ENCODE peak calls at places on chromosome 14, in nine cellular contexts. One of them, this sample, is unnamed.

GRCh38 chr14:103257211-103257962 is 76.7 kb upstream of the EIF5 start:
- DNase-seq in AG04449: no peak
- DNase-seq in effector memory CD4-positive, alpha-beta T cell: no peak
- DNase-seq in cardiac fibroblast: no peak
- DNase-seq in suprapubic skin: no peak
- DNase-seq in H1: no peak
- DNase-seq in astrocyte of the spinal cord: no peak
- DNase-seq in neural progenitor cell: no peak
- DNase-seq in uterus: no peak
- DNase-seq in this sample: peak

GRCh38 chr14:93045965-93046695 is 69.6 kb downstream of the ITPK1 start:
- DNase-seq in AG04449: no peak
- DNase-seq in effector memory CD4-positive, alpha-beta T cell: no peak
- DNase-seq in cardiac fibroblast: peak
- DNase-seq in suprapubic skin: no peak
- DNase-seq in H1: no peak
- DNase-seq in astrocyte of the spinal cord: peak
- DNase-seq in neural progenitor cell: no peak
- DNase-seq in uterus: no peak
- DNase-seq in this sample: peak

GRCh38 chr14:38808734-38809455 is 294.1 kb downstream of the SEC23A start:
- DNase-seq in AG04449: no peak
- DNase-seq in effector memory CD4-positive, alpha-beta T cell: no peak
- DNase-seq in cardiac fibroblast: no peak
- DNase-seq in suprapubic skin: no peak
- DNase-seq in H1: no peak
- DNase-seq in astrocyte of the spinal cord: no peak
- DNase-seq in neural progenitor cell: no peak
- DNase-seq in uterus: no peak
- DNase-seq in this sample: no peak

GRCh38 chr14:70156602-70157001 is 32.1 kb downstream of the SLC8A3 start:
- DNase-seq in AG04449: no peak
- DNase-seq in effector memory CD4-positive, alpha-beta T cell: no peak
- DNase-seq in cardiac fibroblast: no peak
- DNase-seq in suprapubic skin: no peak
- DNase-seq in H1: no peak
- DNase-seq in astrocyte of the spinal cord: no peak
- DNase-seq in neural progenitor cell: peak
- DNase-seq in uterus: no peak
- DNase-seq in this sample: no peak

GRCh38 chr14:75277000-75277795 is 1.4 kb upstream of the FOS start:
- DNase-seq in AG04449: no peak
- DNase-seq in effector memory CD4-positive, alpha-beta T cell: peak
- DNase-seq in cardiac fibroblast: peak
- DNase-seq in suprapubic skin: peak
- DNase-seq in H1: no peak
- DNase-seq in astrocyte of the spinal cord: peak
- DNase-seq in neural progenitor cell: peak
- DNase-seq in uterus: peak
- DNase-seq in this sample: peak

GRCh38 chr14:51544426-51544825 is 107.3 kb upstream of the FRMD6 start:
- DNase-seq in AG04449: no peak
- DNase-seq in effector memory CD4-positive, alpha-beta T cell: no peak
- DNase-seq in cardiac fibroblast: no peak
- DNase-seq in suprapubic skin: no peak
- DNase-seq in H1: no peak
- DNase-seq in astrocyte of the spinal cord: no peak
- DNase-seq in neural progenitor cell: no peak
- DNase-seq in uterus: no peak
- DNase-seq in this sample: no peak

GRCh38 chr14:90513151-90514014 is 116.6 kb downstream of the CALM1 start:
- DNase-seq in AG04449: no peak
- DNase-seq in effector memory CD4-positive, alpha-beta T cell: no peak
- DNase-seq in cardiac fibroblast: peak
- DNase-seq in suprapubic skin: no peak
- DNase-seq in H1: no peak
- DNase-seq in astrocyte of the spinal cord: peak
- DNase-seq in neural progenitor cell: peak
- DNase-seq in uterus: no peak
- DNase-seq in this sample: no peak

GRCh38 chr14:93160353-93160801 is 24.3 kb downstream of the MOAP1 start:
- DNase-seq in AG04449: no peak
- DNase-seq in effector memory CD4-positive, alpha-beta T cell: no peak
- DNase-seq in cardiac fibroblast: peak
- DNase-seq in suprapubic skin: no peak
- DNase-seq in H1: no peak
- DNase-seq in astrocyte of the spinal cord: no peak
- DNase-seq in neural progenitor cell: peak
- DNase-seq in uterus: no peak
- DNase-seq in this sample: no peak

GRCh38 chr14:26597136-26598080 is at the start of gene NOVA1:
- DNase-seq in AG04449: no peak
- DNase-seq in effector memory CD4-positive, alpha-beta T cell: no peak
- DNase-seq in cardiac fibroblast: peak
- DNase-seq in suprapubic skin: peak
- DNase-seq in H1: peak
- DNase-seq in astrocyte of the spinal cord: peak
- DNase-seq in neural progenitor cell: peak
- DNase-seq in uterus: peak
- DNase-seq in this sample: no peak

GRCh38 chr14:103185051-103186027 is 62.1 kb downstream of the TNFAIP2 start:
- DNase-seq in AG04449: no peak
- DNase-seq in effector memory CD4-positive, alpha-beta T cell: no peak
- DNase-seq in cardiac fibroblast: peak
- DNase-seq in suprapubic skin: no peak
- DNase-seq in H1: no peak
- DNase-seq in astrocyte of the spinal cord: peak
- DNase-seq in neural progenitor cell: peak
- DNase-seq in uterus: no peak
- DNase-seq in this sample: peak

GRCh38 chr14:61342486-61342885 is 21.1 kb downstream of the PRKCH start:
- DNase-seq in AG04449: no peak
- DNase-seq in effector memory CD4-positive, alpha-beta T cell: peak
- DNase-seq in cardiac fibroblast: no peak
- DNase-seq in suprapubic skin: no peak
- DNase-seq in H1: no peak
- DNase-seq in astrocyte of the spinal cord: no peak
- DNase-seq in neural progenitor cell: no peak
- DNase-seq in uterus: peak
- DNase-seq in this sample: no peak

GRCh38 chr14:23613242-23614070 is 22.7 kb upstream of the DHRS2 start:
- DNase-seq in AG04449: no peak
- DNase-seq in effector memory CD4-positive, alpha-beta T cell: no peak
- DNase-seq in cardiac fibroblast: no peak
- DNase-seq in suprapubic skin: no peak
- DNase-seq in H1: no peak
- DNase-seq in astrocyte of the spinal cord: no peak
- DNase-seq in neural progenitor cell: no peak
- DNase-seq in uterus: no peak
- DNase-seq in this sample: no peak
- H3K4me3 ChIP-seq in AG04449: no peak
- H3K4me3 ChIP-seq in effector memory CD4-positive, alpha-beta T cell: no peak
- H3K4me3 ChIP-seq in cardiac fibroblast: no peak
- H3K4me3 ChIP-seq in suprapubic skin: no peak
- H3K4me3 ChIP-seq in H1: no peak
- H3K4me3 ChIP-seq in astrocyte of the spinal cord: no peak
- H3K4me3 ChIP-seq in neural progenitor cell: no peak
- H3K4me3 ChIP-seq in uterus: no peak
- H3K4me3 ChIP-seq in this sample: no peak

GRCh38 chr14:74235017-74235416 is 4.2 kb upstream of the VSX2 start:
- DNase-seq in AG04449: no peak
- DNase-seq in effector memory CD4-positive, alpha-beta T cell: no peak
- DNase-seq in cardiac fibroblast: no peak
- DNase-seq in suprapubic skin: no peak
- DNase-seq in H1: no peak
- DNase-seq in astrocyte of the spinal cord: no peak
- DNase-seq in neural progenitor cell: no peak
- DNase-seq in uterus: no peak
- DNase-seq in this sample: no peak
- H3K4me3 ChIP-seq in AG04449: no peak
- H3K4me3 ChIP-seq in effector memory CD4-positive, alpha-beta T cell: no peak
- H3K4me3 ChIP-seq in cardiac fibroblast: no peak
- H3K4me3 ChIP-seq in suprapubic skin: no peak
- H3K4me3 ChIP-seq in H1: no peak
- H3K4me3 ChIP-seq in astrocyte of the spinal cord: no peak
- H3K4me3 ChIP-seq in neural progenitor cell: no peak
- H3K4me3 ChIP-seq in uterus: no peak
- H3K4me3 ChIP-seq in this sample: no peak

GRCh38 chr14:99226687-99227086 is 45.3 kb downstream of the BCL11B start:
- DNase-seq in AG04449: no peak
- DNase-seq in effector memory CD4-positive, alpha-beta T cell: no peak
- DNase-seq in cardiac fibroblast: no peak
- DNase-seq in suprapubic skin: no peak
- DNase-seq in H1: no peak
- DNase-seq in astrocyte of the spinal cord: no peak
- DNase-seq in neural progenitor cell: no peak
- DNase-seq in uterus: no peak
- DNase-seq in this sample: no peak

GRCh38 chr14:99224116-99224910 is 47.7 kb downstream of the BCL11B start:
- DNase-seq in AG04449: no peak
- DNase-seq in effector memory CD4-positive, alpha-beta T cell: no peak
- DNase-seq in cardiac fibroblast: no peak
- DNase-seq in suprapubic skin: no peak
- DNase-seq in H1: no peak
- DNase-seq in astrocyte of the spinal cord: no peak
- DNase-seq in neural progenitor cell: no peak
- DNase-seq in uterus: no peak
- DNase-seq in this sample: no peak

GRCh38 chr14:99225804-99226203 is 46.2 kb downstream of the BCL11B start:
- DNase-seq in AG04449: no peak
- DNase-seq in effector memory CD4-positive, alpha-beta T cell: no peak
- DNase-seq in cardiac fibroblast: no peak
- DNase-seq in suprapubic skin: no peak
- DNase-seq in H1: no peak
- DNase-seq in astrocyte of the spinal cord: no peak
- DNase-seq in neural progenitor cell: no peak
- DNase-seq in uterus: no peak
- DNase-seq in this sample: no peak

GRCh38 chr14:99221445-99221844 is 50.6 kb downstream of the BCL11B start:
- DNase-seq in AG04449: no peak
- DNase-seq in effector memory CD4-positive, alpha-beta T cell: no peak
- DNase-seq in cardiac fibroblast: no peak
- DNase-seq in suprapubic skin: no peak
- DNase-seq in H1: no peak
- DNase-seq in astrocyte of the spinal cord: no peak
- DNase-seq in neural progenitor cell: no peak
- DNase-seq in uterus: no peak
- DNase-seq in this sample: no peak

GRCh38 chr14:99224948-99225347 is 47.0 kb downstream of the BCL11B start:
- DNase-seq in AG04449: no peak
- DNase-seq in effector memory CD4-positive, alpha-beta T cell: no peak
- DNase-seq in cardiac fibroblast: no peak
- DNase-seq in suprapubic skin: no peak
- DNase-seq in H1: no peak
- DNase-seq in astrocyte of the spinal cord: no peak
- DNase-seq in neural progenitor cell: no peak
- DNase-seq in uterus: no peak
- DNase-seq in this sample: no peak
- H3K4me3 ChIP-seq in AG04449: no peak
- H3K4me3 ChIP-seq in effector memory CD4-positive, alpha-beta T cell: no peak
- H3K4me3 ChIP-seq in cardiac fibroblast: no peak
- H3K4me3 ChIP-seq in suprapubic skin: no peak
- H3K4me3 ChIP-seq in H1: no peak
- H3K4me3 ChIP-seq in astrocyte of the spinal cord: no peak
- H3K4me3 ChIP-seq in neural progenitor cell: no peak
- H3K4me3 ChIP-seq in uterus: no peak
- H3K4me3 ChIP-seq in this sample: no peak

GRCh38 chr14:99262977-99263448 is 9.0 kb downstream of the BCL11B start:
- DNase-seq in AG04449: no peak
- DNase-seq in effector memory CD4-positive, alpha-beta T cell: no peak
- DNase-seq in cardiac fibroblast: no peak
- DNase-seq in suprapubic skin: no peak
- DNase-seq in H1: no peak
- DNase-seq in astrocyte of the spinal cord: no peak
- DNase-seq in neural progenitor cell: no peak
- DNase-seq in uterus: no peak
- DNase-seq in this sample: no peak
- H3K4me3 ChIP-seq in AG04449: no peak
- H3K4me3 ChIP-seq in effector memory CD4-positive, alpha-beta T cell: peak
- H3K4me3 ChIP-seq in cardiac fibroblast: no peak
- H3K4me3 ChIP-seq in suprapubic skin: peak
- H3K4me3 ChIP-seq in H1: peak
- H3K4me3 ChIP-seq in astrocyte of the spinal cord: no peak
- H3K4me3 ChIP-seq in neural progenitor cell: no peak
- H3K4me3 ChIP-seq in uterus: no peak
- H3K4me3 ChIP-seq in this sample: no peak

GRCh38 chr14:37598973-37599526 is 3.6 kb downstream of the TTC6 start:
- DNase-seq in AG04449: no peak
- DNase-seq in effector memory CD4-positive, alpha-beta T cell: no peak
- DNase-seq in cardiac fibroblast: no peak
- DNase-seq in suprapubic skin: no peak
- DNase-seq in H1: no peak
- DNase-seq in astrocyte of the spinal cord: no peak
- DNase-seq in neural progenitor cell: peak
- DNase-seq in uterus: no peak
- DNase-seq in this sample: no peak
- H3K4me3 ChIP-seq in AG04449: no peak
- H3K4me3 ChIP-seq in effector memory CD4-positive, alpha-beta T cell: no peak
- H3K4me3 ChIP-seq in cardiac fibroblast: no peak
- H3K4me3 ChIP-seq in suprapubic skin: peak
- H3K4me3 ChIP-seq in H1: peak
- H3K4me3 ChIP-seq in astrocyte of the spinal cord: no peak
- H3K4me3 ChIP-seq in neural progenitor cell: peak
- H3K4me3 ChIP-seq in uterus: no peak
- H3K4me3 ChIP-seq in this sample: no peak

This sample was measured in fibroblast of villous mesenchyme.